ENCODE peak calls at places on chromosomes 13 and 19, in six cellular contexts. Q, K, E, L, D and G are unnamed samples.

GRCh38 chr13:30881931-30882899 is 23.9 kb upstream of the MEDAG start:
- DNase-seq in D (no peak), E (no peak), Q (no peak), L (peak; percentile 41), K (no peak), G (no peak)

GRCh38 chr19:48726573-48726972 is 7.0 kb upstream of the MAMSTR start:
- DNase-seq in E (no peak), L (no peak), K (no peak), Q (no peak), D (no peak), G (no peak)

GRCh38 chr19:31257025-31257424 is 92.2 kb downstream of the TSHZ3 start:
- DNase-seq in D (no peak), E (no peak), K (no peak), L (no peak), Q (no peak), G (no peak)

GRCh38 chr13:77384999-77385398 is 58.1 kb upstream of the MYCBP2 start:
- DNase-seq in L (peak; percentile 79), Q (no peak), K (no peak), E (no peak), D (peak; percentile 12), G (no peak)

GRCh38 chr19:18044825-18045304 is 36.9 kb downstream of the ARRDC2 start:
- DNase-seq in E (peak; percentile 86), L (peak; percentile 81), Q (no peak), D (peak; percentile 85), K (peak; percentile 73), G (no peak)

GRCh38 chr13:45812599-45813372 is 38.8 kb downstream of the SIAH3 start:
- DNase-seq in D (no peak), K (no peak), E (no peak), L (no peak), Q (no peak), G (no peak)

GRCh38 chr19:291561-292280 is 518 bp upstream of the PLPP2 start:
- DNase-seq in D (no peak), K (no peak), L (peak; percentile 13), Q (no peak), E (no peak), G (no peak)

GRCh38 chr13:103002279-103002678 is 63.9 kb downstream of the SLC10A2 start:
- DNase-seq in K (no peak), D (no peak), L (no peak), E (no peak), Q (no peak), G (no peak)

GRCh38 chr19:49814010-49814409 is 918 bp upstream of the FUZ start:
- DNase-seq in L (no peak), K (no peak), D (no peak), E (no peak), Q (no peak), G (no peak)

GRCh38 chr13:109346060-109346459 is 440.3 kb downstream of the IRS2 start:
- DNase-seq in E (no peak), D (no peak), L (no peak), K (no peak), Q (no peak), G (no peak)

GRCh38 chr13:27171830-27172494 is 351 bp upstream of the USP12 start:
- DNase-seq in D (peak; percentile 88), K (peak; percentile 89), E (peak; percentile 86), Q (no peak), L (peak; percentile 92), G (no peak)

GRCh38 chr19:46818812-46819211 is 30.4 kb upstream of the SLC1A5 start:
- DNase-seq in Q (no peak), L (peak; percentile 46), D (peak; percentile 54), K (no peak), E (no peak), G (no peak)

GRCh38 chr19:17575871-17576757 is 20.7 kb downstream of the COLGALT1 start:
- DNase-seq in K (no peak), L (no peak), Q (no peak), E (no peak), D (no peak), G (no peak)

GRCh38 chr19:24074720-24075119 is 12.3 kb upstream of the ZNF254 start:
- DNase-seq in L (peak; percentile 61), K (no peak), D (peak; percentile 57), Q (no peak), E (no peak), G (no peak)

GRCh38 chr19:13018037-13018914 is 23.0 kb downstream of the NFIX start:
- DNase-seq in Q (no peak), E (no peak), L (peak; percentile 42), K (no peak), D (peak; percentile 31), G (no peak)

GRCh38 chr13:29596064-29596418 is 553 bp upstream of the SLC7A1 start:
- DNase-seq in K (no peak), D (no peak), E (no peak), Q (no peak), L (no peak), G (no peak)

GRCh38 chr19:46963093-46963734 is 56.4 kb upstream of the NPAS1 start:
- DNase-seq in K (no peak), D (peak; percentile 89), E (no peak), Q (no peak), L (peak; percentile 98), G (no peak)

GRCh38 chr19:6248856-6249255 is 30.9 kb downstream of the MLLT1 start:
- DNase-seq in L (no peak), E (no peak), Q (no peak), D (peak; percentile 55), K (no peak), G (no peak)

GRCh38 chr13:109148243-109148642 is 518.8 kb downstream of the MYO16 start:
- DNase-seq in L (peak; percentile 82), D (peak; percentile 83), K (no peak), Q (no peak), E (no peak), G (no peak)

GRCh38 chr13:30905932-30906383 is at the start of gene MEDAG:
- DNase-seq in Q (no peak), L (peak; percentile 33), E (no peak), K (no peak), D (peak; percentile 70), G (no peak)

GRCh38 chr13:110272227-110272626 is 34.7 kb downstream of the COL4A1 start:
- DNase-seq in L (no peak), Q (no peak), D (no peak), E (no peak), K (no peak), G (no peak)

GRCh38 chr13:31172535-31172934 is 10.8 kb upstream of the HSPH1 start:
- DNase-seq in D (peak; percentile 84), Q (no peak), K (no peak), E (no peak), L (peak; percentile 92), G (no peak)

GRCh38 chr19:10431254-10431942 is 11.1 kb downstream of the PDE4A start:
- DNase-seq in E (peak; percentile 58), L (peak; percentile 36), D (peak; percentile 35), Q (no peak), K (no peak), G (no peak)

GRCh38 chr13:106917024-106917491 is 349.1 kb upstream of the ARGLU1 start:
- DNase-seq in D (no peak), E (no peak), K (no peak), L (no peak), Q (no peak), G (no peak)

GRCh38 chr19:30622276-30622675 is 250.1 kb downstream of the ZNF536 start:
- DNase-seq in E (no peak), K (no peak), Q (no peak), L (no peak), D (no peak), G (no peak)

GRCh38 chr19:8358948-8359347 is 5.0 kb upstream of the ANGPTL4 start:
- DNase-seq in K (no peak), D (no peak), L (no peak), Q (no peak), E (no peak), G (no peak)

GRCh38 chr19:47601180-47601904 is 7.6 kb upstream of the BICRA start:
- DNase-seq in D (no peak), Q (no peak), K (no peak), L (no peak), E (no peak), G (no peak)

GRCh38 chr13:111359237-111359915 is 38.9 kb downstream of the TEX29 start:
- DNase-seq in E (no peak), D (no peak), L (peak; percentile 37), Q (no peak), K (no peak), G (no peak)

GRCh38 chr13:44431150-44431549 is 57.5 kb downstream of the SERP2 start:
- DNase-seq in E (no peak), D (no peak), Q (no peak), L (no peak), K (no peak), G (no peak)

GRCh38 chr13:111632906-111633305 is 312.5 kb downstream of the TEX29 start:
- DNase-seq in D (no peak), L (no peak), E (no peak), Q (peak; percentile 71), K (no peak), G (peak; percentile 74)

GRCh38 chr19:43809762-43810696 is 7.8 kb upstream of the LYPD5 start:
- DNase-seq in K (no peak), Q (peak; percentile 41), D (peak; percentile 70), L (peak; percentile 64), E (no peak), G (peak; percentile 15)